ENCODE peak calls at places on chromosome 1, in ten cellular contexts. H is uterus, D is anterior cingulate cortex, G is HTR-8/SVneo, U is PC-9, W is K562, V is nephron progenitor cell, M is BJ, A is upper lobe of right lung, R is GM13977. Y is an unnamed sample.

GRCh38 chr1:208603721-208604120 is 359.5 kb upstream of the PLXNA2 start:
- DNase-seq in A (no peak), H (no peak), R (no peak), G (no peak), W (no peak), M (no peak), U (no peak), V (no peak), D (no peak), Y (no peak)

GRCh38 chr1:30631700-30632099 is 91.7 kb downstream of the MATN1 start:
- DNase-seq in V (no peak), G (no peak), D (no peak), M (no peak), W (no peak), A (no peak), U (no peak), R (no peak), H (no peak), Y (no peak)

GRCh38 chr1:153774780-153775431 is at the start of gene SLC27A3:
- DNase-seq in V (peak), G (no peak), D (peak), H (peak), M (no peak), R (peak), U (no peak), W (peak), A (peak), Y (no peak)

GRCh38 chr1:26360051-26360806 is 6.3 kb upstream of the CRYBG2 start:
- DNase-seq in R (peak), W (no peak), A (no peak), H (no peak), V (peak), G (no peak), M (no peak), D (no peak), U (no peak), Y (no peak)

GRCh38 chr1:183303901-183304300 is 114.3 kb downstream of the NMNAT2 start:
- DNase-seq in H (no peak), M (no peak), A (no peak), R (no peak), V (no peak), W (no peak), G (no peak), U (peak), D (no peak), Y (no peak)

GRCh38 chr1:55355549-55355948 is 140.4 kb upstream of the USP24 start:
- DNase-seq in W (no peak), V (no peak), M (no peak), D (no peak), H (no peak), R (no peak), G (no peak), U (no peak), A (no peak), Y (no peak)

GRCh38 chr1:197327776-197328364 is 59.8 kb downstream of the CRB1 start:
- DNase-seq in M (no peak), G (no peak), D (no peak), W (no peak), H (no peak), R (no peak), A (no peak), V (no peak), U (no peak), Y (no peak)

GRCh38 chr1:165228676-165229075 is 127.8 kb downstream of the LMX1A start:
- DNase-seq in A (no peak), H (no peak), G (no peak), D (no peak), V (peak), R (no peak), M (no peak), W (no peak), U (no peak), Y (no peak)